ENCODE peak calls at places on chromosomes 11 and 22, in five cellular contexts. A is stimulated activated CD4-positive, alpha-beta T cell treated with anti-CD3 and anti-CD28 coated beads, Interleukin-2, amount 100 ng/mL, for 24 hours; B is CD8-positive, alpha-beta memory T cell; F is AG10803; N is HT1080. J is an unnamed sample.

GRCh38 chr11:14499178-14499559 is 442 bp downstream of the COPB1 start:
- DNase-seq in B (no peak), N (no peak), F (peak; percentile 9), A (peak; percentile 47), J (no peak)

GRCh38 chr22:50074551-50075042 is 10.6 kb downstream of the MLC1 start:
- DNase-seq in N (no peak), B (no peak), A (no peak), F (no peak), J (peak; percentile 35)

GRCh38 chr11:130817608-130817944 is 98.7 kb downstream of the SNX19 start:
- DNase-seq in N (no peak), A (no peak), B (no peak), F (peak; percentile 93), J (no peak)

GRCh38 chr11:69533296-69534165 is 52.1 kb downstream of the LINC01488 start:
- DNase-seq in F (no peak), B (peak; percentile 33), N (no peak), A (no peak), J (no peak)

GRCh38 chr11:130740819-130741218 is 175.5 kb downstream of the SNX19 start:
- DNase-seq in F (peak; percentile 22), B (no peak), N (no peak), A (no peak), J (no peak)

GRCh38 chr22:46588279-46589140 is 31.7 kb upstream of the GRAMD4 start:
- DNase-seq in B (no peak), N (no peak), F (no peak), A (no peak), J (peak; percentile 72)

GRCh38 chr11:86896486-86896885 is 58.7 kb downstream of the FZD4 start:
- DNase-seq in N (no peak), F (peak; percentile 82), B (no peak), A (no peak), J (no peak)

GRCh38 chr22:36055376-36056310 is 27.0 kb upstream of the RBFOX2 start:
- DNase-seq in B (no peak), F (peak; percentile 42), A (no peak), N (no peak), J (peak; percentile 51)

GRCh38 chr11:79371152-79371551 is 69.7 kb downstream of the TENM4 start:
- DNase-seq in N (peak; percentile 65), B (no peak), A (no peak), F (peak; percentile 14), J (no peak)

GRCh38 chr11:97893612-97894011 is 1127.1 kb upstream of the CNTN5 start:
- DNase-seq in B (no peak), A (no peak), F (no peak), N (no peak), J (no peak)

GRCh38 chr11:2158291-2158737 is 2.7 kb downstream of the INS start:
- DNase-seq in N (no peak), F (no peak), B (no peak), A (no peak), J (no peak)

GRCh38 chr11:26960265-26960664 is 33.6 kb upstream of the FIBIN start:
- DNase-seq in F (no peak), A (no peak), B (no peak), N (peak; percentile 40), J (no peak)

GRCh38 chr11:58562375-58562800 is 13.3 kb downstream of the LPXN start:
- DNase-seq in F (no peak), A (no peak), B (no peak), N (no peak), J (no peak)

GRCh38 chr22:18077087-18077638 is 627 bp upstream of the PEX26 start:
- DNase-seq in N (no peak), B (no peak), F (no peak), A (no peak), J (no peak)

GRCh38 chr11:133253570-133253969 is 278.7 kb downstream of the OPCML start:
- DNase-seq in F (no peak), A (no peak), B (no peak), N (no peak), J (no peak)

GRCh38 chr11:77197626-77198320 is 69.7 kb downstream of the MYO7A start:
- DNase-seq in N (no peak), F (no peak), B (peak; percentile 38), A (no peak), J (peak; percentile 22)

GRCh38 chr11:85170184-85170583 is 457.0 kb downstream of the DLG2 start:
- DNase-seq in N (peak; percentile 83), B (no peak), F (peak; percentile 2), A (no peak), J (no peak)

GRCh38 chr11:1650918-1651262 is 21.3 kb downstream of the KRTAP5-5 start:
- DNase-seq in B (no peak), A (no peak), F (no peak), N (no peak), J (no peak)

GRCh38 chr11:81725691-81726090 is 1008.0 kb downstream of the FAM181B start:
- DNase-seq in B (no peak), F (peak; percentile 27), A (no peak), N (peak; percentile 83), J (no peak)

GRCh38 chr11:69312418-69313399 is 18.8 kb downstream of the MYEOV start:
- DNase-seq in F (no peak), A (no peak), N (no peak), B (no peak), J (peak; percentile 69)

GRCh38 chr22:42376721-42377177 is 55.5 kb downstream of the NFAM1 start:
- DNase-seq in A (no peak), N (no peak), F (peak; percentile 92), B (no peak), J (peak; percentile 91)

GRCh38 chr11:112837162-112837826 is 123.9 kb upstream of the NCAM1 start:
- DNase-seq in B (no peak), A (no peak), F (no peak), N (peak; percentile 40), J (no peak)

GRCh38 chr11:456533-456932 is 6.5 kb downstream of the PTDSS2 start:
- DNase-seq in N (no peak), A (no peak), B (peak; percentile 62), F (no peak), J (no peak)

GRCh38 chr11:121523581-121524232 is 70.9 kb upstream of the SORL1-AS1 start:
- DNase-seq in B (no peak), A (no peak), N (no peak), F (no peak), J (no peak)

GRCh38 chr11:1177020-1177770 is 19.4 kb downstream of the MUC5AC start:
- DNase-seq in B (no peak), F (no peak), N (no peak), A (no peak), J (peak; percentile 36)

GRCh38 chr22:23063539-23064380 is 6.6 kb upstream of the GNAZ start:
- DNase-seq in N (no peak), F (no peak), B (no peak), A (no peak), J (no peak)

GRCh38 chr22:47622541-47622940 is 860.1 kb downstream of the TBC1D22A start:
- DNase-seq in F (no peak), N (no peak), A (no peak), B (no peak), J (no peak)

GRCh38 chr11:44731685-44732411 is 5.1 kb downstream of the TSPAN18 start:
- DNase-seq in F (peak; percentile 53), B (no peak), N (no peak), A (no peak), J (no peak)

GRCh38 chr22:35418088-35418487 is 18.1 kb downstream of the MCM5 start:
- DNase-seq in N (no peak), B (no peak), F (peak; percentile 42), A (no peak), J (peak; percentile 14)

GRCh38 chr11:61102667-61103491 is 590 bp downstream of the CD5 start:
- DNase-seq in N (no peak), A (no peak), B (peak; percentile 58), F (no peak), J (no peak)

GRCh38 chr11:60964801-60965200 is 6.7 kb upstream of the CD6 start:
- DNase-seq in F (no peak), B (no peak), N (no peak), A (no peak), J (no peak)

GRCh38 chr11:124884869-124885479 is 12.7 kb downstream of the ROBO4 start:
- DNase-seq in F (no peak), A (no peak), B (no peak), N (no peak), J (no peak)

GRCh38 chr22:17098379-17098819 is 13.6 kb downstream of the IL17RA start:
- DNase-seq in A (no peak), F (no peak), N (peak; percentile 22), B (peak; percentile 53), J (peak; percentile 53)

GRCh38 chr11:86061483-86061882 is 7.4 kb downstream of the PICALM start:
- DNase-seq in F (no peak), B (no peak), N (no peak), A (no peak), J (no peak)

GRCh38 chr11:113906038-113906437 is 1.4 kb downstream of the HTR3B start:
- DNase-seq in A (no peak), B (no peak), N (no peak), F (peak; percentile 11), J (no peak)

J was measured in Right ventricle myocardium superior.